ENCODE peak calls at places on chromosome 18, in four cellular contexts. D, E, F and U are unnamed samples.

GRCh38 chr18:65175681-65176080 is 575.1 kb upstream of the CDH7 start:
- DNase-seq in D (no peak), E (no peak), F (no peak), U (no peak)

GRCh38 chr18:3814840-3815239 is 364.9 kb downstream of the TGIF1 start:
- DNase-seq in D (no peak), E (no peak), F (peak), U (no peak)

GRCh38 chr18:47881752-47882455 is 48.6 kb downstream of the SMAD2 start:
- DNase-seq in D (no peak), E (no peak), F (peak), U (no peak)

GRCh38 chr18:26556573-26556972 is 8.2 kb upstream of the KCTD1 start:
- DNase-seq in D (no peak), E (no peak), F (peak), U (no peak)

GRCh38 chr18:49728542-49728941 is 84.8 kb downstream of the ACAA2 start:
- DNase-seq in D (peak), E (peak), F (peak), U (no peak)

GRCh38 chr18:52510139-52510538 is 170.1 kb downstream of the DCC start:
- DNase-seq in D (no peak), E (no peak), F (no peak), U (no peak)

GRCh38 chr18:73626859-73627258 is 520.8 kb downstream of the FBXO15 start:
- DNase-seq in D (no peak), E (no peak), F (no peak), U (no peak)

GRCh38 chr18:7725897-7726296 is 158.8 kb downstream of the PTPRM start:
- DNase-seq in D (no peak), E (no peak), F (no peak), U (no peak)

GRCh38 chr18:79971211-79971952 is 6.9 kb downstream of the HSBP1L1 start:
- DNase-seq in D (no peak), E (no peak), F (no peak), U (no peak)

GRCh38 chr18:13379062-13379800 is 160.7 kb downstream of the LDLRAD4 start:
- DNase-seq in D (peak), E (no peak), F (no peak), U (no peak)

GRCh38 chr18:23301971-23302370 is 151.1 kb upstream of the RIOK3 start:
- DNase-seq in D (peak), E (peak), F (no peak), U (no peak)

GRCh38 chr18:72207280-72207679 is 336.9 kb downstream of the CBLN2 start:
- DNase-seq in D (no peak), E (no peak), F (no peak), U (no peak)

GRCh38 chr18:907171-907879 is 2.7 kb downstream of the ADCYAP1 start:
- DNase-seq in D (peak), E (no peak), F (no peak), U (no peak)

GRCh38 chr18:77984833-77985232 is 735.2 kb downstream of the GALR1 start:
- DNase-seq in D (no peak), E (no peak), F (no peak), U (no peak)